ENCODE peak calls at places on chromosome 22, in eight cellular contexts. One of them, this sample, is unnamed. For H3K4me1, the result is how much of the 10 kb centered on the place peaks cover.

GRCh38 chr22:41341990-41342389 is 39.8 kb upstream of the TEF start:
- DNase-seq in pancreas: no peak
- DNase-seq in A549: no peak
- DNase-seq in HCT116: no peak
- DNase-seq in left ventricle myocardium inferior: no peak
- DNase-seq in uterus: no peak
- DNase-seq in tibial artery: no peak
- DNase-seq in GM23248: no peak
- DNase-seq in this sample: no peak

GRCh38 chr22:48567213-48567975 is 1260.3 kb downstream of the BRD1 start:
- DNase-seq in left ventricle myocardium inferior: no peak
- DNase-seq in GM23248: peak
- DNase-seq in A549: no peak
- DNase-seq in uterus: no peak
- DNase-seq in pancreas: peak
- DNase-seq in tibial artery: no peak
- DNase-seq in HCT116: no peak
- DNase-seq in this sample: no peak

GRCh38 chr22:23225724-23226496 is 45.6 kb downstream of the BCR start:
- DNase-seq in HCT116: no peak
- DNase-seq in A549: peak
- DNase-seq in uterus: no peak
- DNase-seq in tibial artery: peak
- DNase-seq in pancreas: no peak
- DNase-seq in GM23248: peak
- DNase-seq in left ventricle myocardium inferior: peak
- DNase-seq in this sample: no peak

GRCh38 chr22:23144926-23145906 is at the start of gene RAB36:
- DNase-seq in tibial artery: peak
- DNase-seq in GM23248: peak
- DNase-seq in pancreas: peak
- DNase-seq in A549: peak
- DNase-seq in left ventricle myocardium inferior: peak
- DNase-seq in HCT116: peak
- DNase-seq in uterus: peak
- DNase-seq in this sample: peak

GRCh38 chr22:17057959-17058814 is 26.6 kb upstream of the IL17RA start:
- DNase-seq in GM23248: peak
- DNase-seq in pancreas: no peak
- DNase-seq in left ventricle myocardium inferior: no peak
- DNase-seq in HCT116: peak
- DNase-seq in uterus: peak
- DNase-seq in tibial artery: peak
- DNase-seq in A549: peak
- DNase-seq in this sample: peak

GRCh38 chr22:11627436-11627797 is 3900.6 kb upstream of the OR11H1 start:
- DNase-seq in pancreas: peak
- DNase-seq in tibial artery: no peak
- DNase-seq in left ventricle myocardium inferior: no peak
- DNase-seq in A549: no peak
- DNase-seq in uterus: no peak
- DNase-seq in HCT116: no peak
- DNase-seq in GM23248: no peak
- DNase-seq in this sample: no peak

GRCh38 chr22:33504941-33505647 is 415.2 kb downstream of the LARGE1 start:
- DNase-seq in left ventricle myocardium inferior: no peak
- DNase-seq in tibial artery: no peak
- DNase-seq in uterus: no peak
- DNase-seq in pancreas: no peak
- DNase-seq in GM23248: no peak
- DNase-seq in HCT116: no peak
- DNase-seq in A549: no peak
- DNase-seq in this sample: no peak

GRCh38 chr22:23533771-23534191 is 46.3 kb downstream of the IGLL1 start:
- DNase-seq in tibial artery: no peak
- DNase-seq in HCT116: no peak
- DNase-seq in uterus: no peak
- DNase-seq in left ventricle myocardium inferior: no peak
- DNase-seq in A549: peak
- DNase-seq in pancreas: peak
- DNase-seq in GM23248: no peak
- DNase-seq in this sample: no peak

GRCh38 chr22:42969348-42969975 is 45.5 kb downstream of the PACSIN2 start:
- DNase-seq in tibial artery: no peak
- DNase-seq in HCT116: no peak
- DNase-seq in pancreas: no peak
- DNase-seq in GM23248: peak
- DNase-seq in left ventricle myocardium inferior: no peak
- DNase-seq in A549: no peak
- DNase-seq in uterus: no peak
- DNase-seq in this sample: no peak

GRCh38 chr22:46256358-46256958 is 6.4 kb upstream of the CDPF1 start:
- DNase-seq in GM23248: no peak
- DNase-seq in tibial artery: no peak
- DNase-seq in pancreas: no peak
- DNase-seq in HCT116: no peak
- DNase-seq in A549: no peak
- DNase-seq in left ventricle myocardium inferior: no peak
- DNase-seq in uterus: no peak
- DNase-seq in this sample: no peak

GRCh38 chr22:44901301-44901700 is 108.5 kb downstream of the PHF21B start:
- DNase-seq in uterus: no peak
- DNase-seq in A549: peak
- DNase-seq in pancreas: no peak
- DNase-seq in tibial artery: no peak
- DNase-seq in GM23248: peak
- DNase-seq in HCT116: peak
- DNase-seq in left ventricle myocardium inferior: no peak
- DNase-seq in this sample: no peak

GRCh38 chr22:23767673-23768548 is at the start of gene CHCHD10:
- DNase-seq in A549: peak
- DNase-seq in pancreas: peak
- DNase-seq in left ventricle myocardium inferior: peak
- DNase-seq in HCT116: peak
- DNase-seq in GM23248: peak
- DNase-seq in uterus: peak
- DNase-seq in tibial artery: peak
- DNase-seq in this sample: peak

GRCh38 chr22:44407404-44408226 is 90.4 kb downstream of the RTL6 start:
- DNase-seq in tibial artery: peak
- DNase-seq in uterus: no peak
- DNase-seq in A549: no peak
- DNase-seq in HCT116: no peak
- DNase-seq in left ventricle myocardium inferior: peak
- DNase-seq in GM23248: no peak
- DNase-seq in pancreas: no peak
- DNase-seq in this sample: no peak

GRCh38 chr22:46138058-46138797 is 12.1 kb upstream of the PPARA start:
- DNase-seq in A549: no peak
- DNase-seq in uterus: no peak
- DNase-seq in tibial artery: peak
- DNase-seq in GM23248: no peak
- DNase-seq in HCT116: no peak
- DNase-seq in left ventricle myocardium inferior: no peak
- DNase-seq in pancreas: peak
- DNase-seq in this sample: no peak

GRCh38 chr22:42368379-42369249 is 63.6 kb downstream of the NFAM1 start:
- DNase-seq in A549: no peak
- DNase-seq in HCT116: no peak
- DNase-seq in uterus: peak
- DNase-seq in left ventricle myocardium inferior: peak
- DNase-seq in pancreas: peak
- DNase-seq in GM23248: peak
- DNase-seq in tibial artery: peak
- DNase-seq in this sample: peak

GRCh38 chr22:41822289-41823057 is 10.4 kb upstream of the SREBF2 start:
- DNase-seq in GM23248: peak
- DNase-seq in HCT116: peak
- DNase-seq in uterus: no peak
- DNase-seq in left ventricle myocardium inferior: no peak
- DNase-seq in pancreas: no peak
- DNase-seq in tibial artery: no peak
- DNase-seq in A549: peak
- DNase-seq in this sample: peak

GRCh38 chr22:25366408-25366807 is 147.0 kb downstream of the CRYBB2 start:
- DNase-seq in left ventricle myocardium inferior: no peak
- DNase-seq in pancreas: peak
- DNase-seq in HCT116: no peak
- DNase-seq in GM23248: no peak
- DNase-seq in uterus: no peak
- DNase-seq in tibial artery: no peak
- DNase-seq in A549: no peak
- DNase-seq in this sample: no peak

GRCh38 chr22:47197735-47198500 is 435.5 kb downstream of the TBC1D22A start:
- DNase-seq in GM23248: no peak
- DNase-seq in tibial artery: no peak
- DNase-seq in left ventricle myocardium inferior: no peak
- DNase-seq in uterus: no peak
- DNase-seq in pancreas: no peak
- DNase-seq in A549: no peak
- DNase-seq in HCT116: no peak
- DNase-seq in this sample: no peak

GRCh38 chr22:30488121-30488520 is 16.3 kb upstream of the SEC14L3 start:
- DNase-seq in uterus: no peak
- DNase-seq in left ventricle myocardium inferior: no peak
- DNase-seq in A549: no peak
- DNase-seq in tibial artery: no peak
- DNase-seq in pancreas: no peak
- DNase-seq in HCT116: no peak
- DNase-seq in GM23248: no peak
- DNase-seq in this sample: no peak
- H3K4me1 ChIP-seq in uterus: under half
- H3K4me1 ChIP-seq in left ventricle myocardium inferior: under half
- H3K4me1 ChIP-seq in A549: under half
- H3K4me1 ChIP-seq in tibial artery: under half
- H3K4me1 ChIP-seq in pancreas: under half
- H3K4me1 ChIP-seq in HCT116: under half
- H3K4me1 ChIP-seq in GM23248: under half
- H3K4me1 ChIP-seq in this sample: under half

GRCh38 chr22:50188356-50188755 is 2.6 kb downstream of the TRABD start:
- DNase-seq in left ventricle myocardium inferior: no peak
- DNase-seq in uterus: no peak
- DNase-seq in pancreas: peak
- DNase-seq in GM23248: no peak
- DNase-seq in tibial artery: no peak
- DNase-seq in A549: no peak
- DNase-seq in HCT116: no peak
- DNase-seq in this sample: no peak

GRCh38 chr22:50184541-50185383 is 951 bp upstream of the TRABD start:
- DNase-seq in A549: no peak
- DNase-seq in tibial artery: no peak
- DNase-seq in GM23248: no peak
- DNase-seq in uterus: peak
- DNase-seq in HCT116: no peak
- DNase-seq in pancreas: peak
- DNase-seq in left ventricle myocardium inferior: no peak
- DNase-seq in this sample: no peak

GRCh38 chr22:50186181-50186731 is 543 bp downstream of the TRABD start:
- DNase-seq in uterus: peak
- DNase-seq in A549: no peak
- DNase-seq in left ventricle myocardium inferior: no peak
- DNase-seq in GM23248: no peak
- DNase-seq in pancreas: peak
- DNase-seq in HCT116: no peak
- DNase-seq in tibial artery: no peak
- DNase-seq in this sample: no peak

GRCh38 chr22:50185384-50186087 is at the start of gene TRABD:
- DNase-seq in left ventricle myocardium inferior: peak
- DNase-seq in HCT116: peak
- DNase-seq in GM23248: peak
- DNase-seq in tibial artery: peak
- DNase-seq in A549: peak
- DNase-seq in pancreas: peak
- DNase-seq in uterus: peak
- DNase-seq in this sample: peak

DNA sequence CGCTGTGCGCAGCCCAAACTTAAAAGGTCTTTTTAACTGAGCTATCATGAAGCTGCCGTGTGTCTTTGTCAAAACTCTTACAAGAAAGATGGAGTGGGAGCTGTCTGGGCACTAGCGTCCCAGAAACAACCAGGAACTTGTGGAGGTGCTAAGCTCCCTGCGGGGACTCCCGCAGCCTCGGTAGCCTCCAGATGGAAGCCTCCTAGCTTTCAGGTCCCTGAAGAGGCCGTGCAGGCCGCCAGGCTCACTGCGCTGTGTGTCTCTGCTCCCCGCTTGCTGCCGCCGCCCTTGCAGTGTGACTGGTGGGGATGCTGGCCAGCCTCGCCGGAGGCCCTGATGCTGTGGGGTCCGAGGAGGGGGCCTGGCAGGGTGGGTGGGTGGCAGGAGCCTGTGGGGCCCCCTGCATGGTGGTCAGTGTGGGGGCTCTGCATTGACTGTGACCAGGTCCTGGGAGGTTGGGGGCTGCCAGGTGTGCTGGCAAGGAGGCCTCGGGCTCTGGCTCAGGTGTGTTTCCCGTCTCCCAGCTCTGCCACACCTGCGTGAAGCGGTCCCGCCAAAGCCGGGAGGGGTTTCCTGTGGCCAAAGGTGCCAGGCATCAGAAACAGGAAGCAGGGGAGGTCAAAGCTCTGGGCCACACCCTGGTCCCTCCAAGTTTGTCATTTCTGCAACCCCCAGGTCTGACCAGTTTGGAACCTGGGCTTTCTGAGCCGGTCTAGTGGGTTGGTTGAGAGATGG is 1.2 kb downstream of the TRABD start:
- DNase-seq in tibial artery: no peak
- DNase-seq in A549: no peak
- DNase-seq in uterus: no peak
- DNase-seq in pancreas: peak
- DNase-seq in HCT116: no peak
- DNase-seq in left ventricle myocardium inferior: no peak
- DNase-seq in GM23248: peak
- DNase-seq in this sample: no peak
- H3K4me1 ChIP-seq in tibial artery: half or more
- H3K4me1 ChIP-seq in A549: under half
- H3K4me1 ChIP-seq in uterus: under half
- H3K4me1 ChIP-seq in pancreas: under half
- H3K4me1 ChIP-seq in HCT116: half or more
- H3K4me1 ChIP-seq in left ventricle myocardium inferior: half or more
- H3K4me1 ChIP-seq in GM23248: under half
- H3K4me1 ChIP-seq in this sample: under half

DNA sequence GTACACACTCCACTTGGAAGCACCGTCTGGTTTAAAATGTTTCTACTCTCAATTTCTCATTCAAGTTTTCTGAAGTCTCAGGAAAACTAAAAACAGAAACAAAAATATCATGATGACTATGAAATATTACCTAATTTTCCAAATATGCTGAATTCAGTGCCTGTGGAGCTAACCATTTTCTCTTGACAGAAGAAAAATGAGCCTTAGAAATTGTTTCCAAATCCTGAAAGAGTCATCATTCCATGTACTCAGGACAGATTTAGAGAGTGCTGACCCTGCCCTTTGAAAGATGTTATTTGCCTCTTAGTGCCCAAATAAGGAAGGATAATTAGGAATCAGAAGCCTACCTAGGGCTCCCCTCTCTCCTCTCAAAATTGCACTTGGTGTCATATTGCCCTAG is 49.0 kb upstream of the TOP3B start:
- DNase-seq in pancreas: no peak
- DNase-seq in HCT116: no peak
- DNase-seq in left ventricle myocardium inferior: no peak
- DNase-seq in tibial artery: no peak
- DNase-seq in GM23248: no peak
- DNase-seq in A549: no peak
- DNase-seq in uterus: no peak
- DNase-seq in this sample: no peak
- H3K4me1 ChIP-seq in pancreas: under half
- H3K4me1 ChIP-seq in HCT116: under half
- H3K4me1 ChIP-seq in left ventricle myocardium inferior: under half
- H3K4me1 ChIP-seq in tibial artery: under half
- H3K4me1 ChIP-seq in GM23248: under half
- H3K4me1 ChIP-seq in A549: under half
- H3K4me1 ChIP-seq in uterus: under half
- H3K4me1 ChIP-seq in this sample: under half

GRCh38 chr22:19173047-19174035 is 5.2 kb downstream of the SLC25A1 start:
- DNase-seq in tibial artery: no peak
- DNase-seq in GM23248: no peak
- DNase-seq in left ventricle myocardium inferior: no peak
- DNase-seq in HCT116: no peak
- DNase-seq in A549: no peak
- DNase-seq in uterus: no peak
- DNase-seq in pancreas: peak
- DNase-seq in this sample: no peak
- H3K4me1 ChIP-seq in tibial artery: half or more
- H3K4me1 ChIP-seq in GM23248: under half
- H3K4me1 ChIP-seq in left ventricle myocardium inferior: half or more
- H3K4me1 ChIP-seq in HCT116: half or more
- H3K4me1 ChIP-seq in A549: half or more
- H3K4me1 ChIP-seq in uterus: under half
- H3K4me1 ChIP-seq in pancreas: under half
- H3K4me1 ChIP-seq in this sample: under half